ENCODE peak calls at places on chromosomes 1 and 21, in five cellular contexts. G, K, B, A and M are unnamed samples.

GRCh38 chr1:14602131-14602530 is 3.6 kb downstream of the KAZN start:
- DNase-seq in B (no peak), K (no peak), A (no peak), G (peak; percentile 60), M (no peak)

GRCh38 chr21:26236281-26236680 is 65.7 kb upstream of the APP start:
- DNase-seq in B (no peak), G (no peak), A (no peak), K (no peak), M (no peak)

GRCh38 chr21:39527664-39528381 is 76.1 kb downstream of the SH3BGR start:
- DNase-seq in B (no peak), G (peak; percentile 20), A (no peak), K (no peak), M (no peak)

GRCh38 chr1:21567241-21568005 is 58.2 kb downstream of the ALPL start:
- DNase-seq in A (no peak), B (no peak), G (no peak), K (peak; percentile 92), M (no peak)

GRCh38 chr1:1084372-1085170 is 10.5 kb upstream of the RNF223 start:
- DNase-seq in B (no peak), K (no peak), G (peak; percentile 4), A (no peak), M (no peak)

GRCh38 chr1:22277662-22278061 is 134.8 kb upstream of the WNT4 start:
- DNase-seq in G (no peak), K (no peak), B (no peak), A (no peak), M (no peak)

GRCh38 chr1:107748529-107748928 is 216.5 kb downstream of the VAV3 start:
- DNase-seq in A (peak; percentile 4), G (peak; percentile 48), B (peak; percentile 3), K (peak; percentile 1), M (no peak)

GRCh38 chr1:234658143-234658542 is 48.2 kb upstream of the IRF2BP2 start:
- DNase-seq in G (peak; percentile 44), K (peak; percentile 73), A (no peak), B (no peak), M (peak; percentile 84)

GRCh38 chr1:87333692-87334347 is 5.1 kb downstream of the LMO4 start:
- DNase-seq in G (no peak), K (peak; percentile 36), B (no peak), A (no peak), M (no peak)

GRCh38 chr1:204989266-204990058 is 53.5 kb upstream of the CNTN2 start:
- DNase-seq in A (peak; percentile 71), B (peak; percentile 96), G (peak; percentile 87), K (peak; percentile 67), M (no peak)

GRCh38 chr1:109239580-109240068 is 9.7 kb upstream of the CELSR2 start:
- DNase-seq in A (peak; percentile 77), B (peak; percentile 53), G (peak; percentile 63), K (peak; percentile 46), M (peak; percentile 36)

GRCh38 chr21:45592208-45592619 is 50.0 kb upstream of the SLC19A1 start:
- DNase-seq in K (no peak), B (no peak), G (no peak), A (peak; percentile 80), M (no peak)

GRCh38 chr1:27141266-27142003 is 13.5 kb downstream of the SLC9A1 start:
- DNase-seq in A (no peak), G (no peak), B (no peak), K (no peak), M (peak; percentile 91)

GRCh38 chr1:201850053-201850397 is 21.1 kb downstream of the IPO9 start:
- DNase-seq in K (peak; percentile 87), G (no peak), A (no peak), B (no peak), M (peak; percentile 44)

GRCh38 chr1:188723332-188724020 is 1754.2 kb downstream of the BRINP3 start:
- DNase-seq in G (no peak), B (no peak), A (no peak), K (no peak), M (no peak)

GRCh38 chr1:242784074-242784473 is 259.6 kb upstream of the PLD5 start:
- DNase-seq in G (no peak), B (no peak), A (no peak), K (no peak), M (no peak)

GRCh38 chr1:198788561-198789064 is 149.8 kb downstream of the PTPRC start:
- DNase-seq in G (peak; percentile 34), B (no peak), A (peak; percentile 15), K (no peak), M (no peak)

GRCh38 chr1:204206121-204206520 is 7.7 kb downstream of the GOLT1A start:
- DNase-seq in G (no peak), A (no peak), K (peak; percentile 33), B (no peak), M (no peak)

GRCh38 chr1:202811296-202812175 is 782 bp downstream of the PCAT6 start:
- DNase-seq in G (peak; percentile 54), A (peak; percentile 44), K (peak; percentile 13), B (no peak), M (peak; percentile 56)

GRCh38 chr1:197463142-197463541 is 195.1 kb downstream of the CRB1 start:
- DNase-seq in A (no peak), G (no peak), B (no peak), K (no peak), M (no peak)

GRCh38 chr1:109613396-109614147 is 5.8 kb downstream of the GNAT2 start:
- DNase-seq in K (peak; percentile 76), G (no peak), A (no peak), B (no peak), M (no peak)

GRCh38 chr1:11339346-11340247 is 66.6 kb downstream of the UBIAD1 start:
- DNase-seq in G (peak; percentile 65), A (peak; percentile 49), B (no peak), K (no peak), M (peak; percentile 48)

GRCh38 chr21:34986561-34987533 is 62.3 kb downstream of the RUNX1 start:
- DNase-seq in A (no peak), B (no peak), K (peak; percentile 81), G (peak; percentile 26), M (no peak)

GRCh38 chr21:45979651-45980050 is 1.9 kb upstream of the COL6A1 start:
- DNase-seq in B (no peak), G (no peak), A (no peak), K (no peak), M (no peak)

GRCh38 chr1:74236440-74236839 is 1.3 kb downstream of the TNNI3K start:
- DNase-seq in G (no peak), A (no peak), K (no peak), B (no peak), M (no peak)

GRCh38 chr1:240350910-240351331 is 259.2 kb downstream of the FMN2 start:
- DNase-seq in G (no peak), K (peak; percentile 96), A (no peak), B (no peak), M (no peak)

GRCh38 chr1:38671221-38671620 is 188.4 kb downstream of the RRAGC start:
- DNase-seq in A (no peak), B (no peak), K (no peak), G (no peak), M (no peak)

GRCh38 chr1:21931171-21932093 is 5.7 kb downstream of the HSPG2 start:
- DNase-seq in B (peak; percentile 46), A (no peak), K (peak; percentile 88), G (peak; percentile 86), M (peak; percentile 94)

GRCh38 chr1:150281221-150281757 is 1.1 kb upstream of the CIART start:
- DNase-seq in A (peak; percentile 67), K (peak; percentile 70), B (peak; percentile 53), G (peak; percentile 79), M (peak; percentile 48)

GRCh38 chr1:66711420-66711819 is 40.8 kb upstream of the DYNLT5 start:
- DNase-seq in G (no peak), A (no peak), K (no peak), B (no peak), M (no peak)

GRCh38 chr1:198674009-198674408 is 35.2 kb downstream of the PTPRC start:
- DNase-seq in B (no peak), A (no peak), K (no peak), G (no peak), M (no peak)

GRCh38 chr1:192983349-192983980 is 75.7 kb downstream of the UCHL5 start:
- DNase-seq in B (no peak), K (peak; percentile 6), G (no peak), A (peak; percentile 28), M (no peak)

GRCh38 chr1:172450524-172450885 is 6.6 kb upstream of the PIGC start:
- DNase-seq in G (peak; percentile 62), A (peak; percentile 20), B (peak; percentile 12), K (no peak), M (no peak)
- H3K4me2 ChIP-seq in G (peak overlapping the region; percentile 39), A (peak overlapping the region; percentile 60), B (peak overlapping the region; percentile 64), K (no peak overlapping the region), M (peak overlapping the region; percentile 76)

GRCh38 chr1:3575953-3576352 is 35.4 kb downstream of the MEGF6 start:
- DNase-seq in K (no peak), B (no peak), A (no peak), G (no peak), M (no peak)
- H3K4me2 ChIP-seq in K (no peak overlapping the region), B (no peak overlapping the region), A (peak overlapping the region; percentile 5), G (no peak overlapping the region), M (no peak overlapping the region)

DNA sequence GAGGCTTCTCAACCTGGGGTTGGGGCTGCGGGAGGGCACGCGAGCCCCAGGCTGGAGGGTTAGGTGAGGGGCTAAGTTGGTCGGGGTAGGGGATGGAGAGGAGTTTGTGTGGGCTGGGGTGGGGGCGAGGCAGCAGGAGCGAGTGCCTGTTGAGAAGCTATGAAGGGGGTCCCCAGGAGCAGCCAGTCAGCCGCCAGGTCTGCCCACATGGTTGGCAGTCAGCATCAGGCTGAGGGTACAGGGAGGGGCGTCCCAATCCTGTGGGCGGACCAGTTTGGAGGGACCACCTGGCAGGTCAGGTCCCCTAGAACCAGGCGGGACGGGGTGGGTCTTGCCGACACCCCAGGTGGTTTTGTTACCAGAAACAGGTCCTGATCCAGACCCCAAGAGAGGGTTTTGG is 400 bp upstream of the TRIM17 start:
- DNase-seq in B (no peak), K (no peak), A (no peak), G (no peak), M (peak; percentile 40)
- H3K4me2 ChIP-seq in B (no peak overlapping the region), K (peak overlapping the region; percentile 43), A (no peak overlapping the region), G (peak overlapping the region; percentile 100), M (peak overlapping the region; percentile 86)

DNA sequence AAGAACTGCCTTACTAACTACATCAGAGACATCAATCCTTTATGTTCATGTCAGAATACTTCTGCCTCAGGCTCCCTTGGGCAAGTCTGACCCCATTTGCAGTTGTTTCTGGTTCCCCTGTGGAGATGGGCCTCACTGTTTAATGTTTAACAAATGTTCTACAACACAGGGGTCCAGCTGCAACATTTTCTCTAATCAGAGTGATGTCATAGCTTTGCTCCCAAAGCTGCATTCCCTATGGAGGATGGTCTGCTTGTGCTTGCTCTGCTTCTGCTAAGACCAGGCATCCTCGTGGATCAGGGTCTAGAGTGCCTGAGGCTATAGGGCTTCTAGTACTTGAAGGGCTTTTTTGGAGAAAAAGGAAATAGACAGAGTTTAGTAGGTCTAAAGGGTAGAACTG is 1071.2 kb downstream of the TTLL7 start:
- DNase-seq in K (no peak), B (no peak), G (peak; percentile 20), A (no peak), M (no peak)
- H3K4me2 ChIP-seq in K (no peak overlapping the region), B (no peak overlapping the region), G (no peak overlapping the region), A (no peak overlapping the region), M (no peak overlapping the region)